ENCODE peak calls at places on chromosome 20, in five cellular contexts. J is H7, L is neural progenitor cell, X is heart left ventricle, K is choroid plexus epithelial cell. A is an unnamed sample.
A peak's percentile ranks its signal among the peaks of the same experiment; 100 is the strongest.

GRCh38 chr20:46894971-46895905 is 595 bp downstream of the EYA2 start:
- DNase-seq in J (peak; percentile 46), L (peak; percentile 74), K (peak; percentile 31), X (no peak), A (no peak)

GRCh38 chr20:44005661-44006060 is 91.0 kb downstream of the TOX2 start:
- DNase-seq in X (no peak), J (no peak), K (no peak), L (no peak), A (no peak)

GRCh38 chr20:41141153-41141815 is 3.9 kb downstream of the PLCG1 start:
- DNase-seq in X (peak; percentile 69), L (no peak), J (no peak), K (peak; percentile 71), A (no peak)

GRCh38 chr20:37350655-37351574 is 5.0 kb downstream of the SRC start:
- DNase-seq in L (no peak), K (no peak), J (no peak), X (no peak), A (no peak)

GRCh38 chr20:2507464-2507863 is 1.3 kb downstream of the ZNF343 start:
- DNase-seq in K (peak; percentile 10), L (no peak), J (no peak), X (no peak), A (no peak)

GRCh38 chr20:5024982-5025381 is 23.7 kb upstream of the SLC23A2 start:
- DNase-seq in K (no peak), L (no peak), X (no peak), J (no peak), A (no peak)

GRCh38 chr20:49517509-49518100 is 35.1 kb upstream of the KCNB1 start:
- DNase-seq in K (no peak), L (no peak), J (no peak), X (no peak), A (no peak)

GRCh38 chr20:4041748-4042411 is 26.5 kb upstream of the RNF24 start:
- DNase-seq in X (no peak), J (peak; percentile 49), K (peak; percentile 97), L (no peak), A (peak; percentile 58)

GRCh38 chr20:35166242-35166830 is 5.5 kb upstream of the PROCR start:
- DNase-seq in J (peak; percentile 72), X (peak; percentile 69), L (no peak), K (peak; percentile 25), A (no peak)

GRCh38 chr20:16175322-16175721 is 397.9 kb downstream of the KIF16B start:
- DNase-seq in L (no peak), J (no peak), K (no peak), X (no peak), A (no peak)

GRCh38 chr20:57649617-57650015 is 29.4 kb upstream of the ZBP1 start:
- DNase-seq in L (no peak), X (no peak), J (no peak), K (no peak), A (no peak)

GRCh38 chr20:10359621-10360040 is 74.4 kb downstream of the MKKS start:
- DNase-seq in J (no peak), K (peak; percentile 61), X (no peak), L (no peak), A (no peak)

GRCh38 chr20:38067717-38068365 is 34.3 kb downstream of the RPRD1B start:
- DNase-seq in J (no peak), K (no peak), L (no peak), X (no peak), A (no peak)

GRCh38 chr20:17449039-17449438 is 82.1 kb downstream of the BFSP1 start:
- DNase-seq in L (peak; percentile 26), J (no peak), K (no peak), X (no peak), A (no peak)

GRCh38 chr20:17456226-17456625 is 75.0 kb downstream of the BFSP1 start:
- DNase-seq in K (no peak), L (no peak), X (no peak), J (no peak), A (no peak)

GRCh38 chr20:17452441-17452840 is 78.7 kb downstream of the BFSP1 start:
- DNase-seq in X (no peak), L (no peak), J (peak; percentile 41), K (no peak), A (no peak)

GRCh38 chr20:17457064-17457463 is 74.1 kb downstream of the BFSP1 start:
- DNase-seq in K (no peak), L (no peak), X (no peak), J (no peak), A (no peak)

GRCh38 chr20:17453592-17453991 is 77.6 kb downstream of the BFSP1 start:
- DNase-seq in K (no peak), J (no peak), L (no peak), X (no peak), A (no peak)
- H3K4me3 ChIP-seq in K (no peak overlapping the region), J (no peak overlapping the region), L (no peak overlapping the region), X (no peak overlapping the region), A (no peak overlapping the region)

DNA sequence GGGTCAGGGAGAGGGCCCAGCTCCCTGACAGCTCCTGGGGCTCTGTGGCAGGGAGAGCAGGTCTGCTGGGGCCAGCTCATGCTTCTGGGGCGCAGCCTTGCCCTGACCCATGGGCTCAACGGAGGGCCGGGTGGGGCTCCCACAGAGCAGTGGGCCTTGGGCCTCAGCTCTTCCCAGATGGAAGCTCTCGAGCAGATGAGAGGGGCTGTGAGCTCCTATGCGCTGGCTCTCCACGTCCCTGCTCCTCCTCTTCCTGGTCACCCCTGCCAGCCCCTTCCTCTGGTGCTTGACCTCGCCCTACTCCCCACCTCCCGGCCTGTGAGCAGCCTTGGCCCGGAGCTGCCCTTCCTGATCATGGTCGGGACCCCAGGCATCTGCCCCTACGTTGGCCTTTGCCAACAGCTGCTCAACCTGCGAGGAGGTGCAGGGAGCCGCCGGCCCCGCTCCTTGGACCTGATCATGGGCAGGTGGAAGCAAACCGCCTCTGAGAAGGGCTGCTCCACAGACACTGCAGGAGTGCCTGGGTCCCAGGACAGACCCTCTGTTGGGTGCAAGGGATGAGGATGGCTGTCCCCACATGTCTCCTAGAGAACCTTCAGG is 26.8 kb upstream of the GATA5 start:
- DNase-seq in K (no peak), X (no peak), L (no peak), J (no peak), A (no peak)
- H3K4me3 ChIP-seq in K (no peak overlapping the region), X (no peak overlapping the region), L (no peak overlapping the region), J (no peak overlapping the region), A (no peak overlapping the region)

GRCh38 chr20:53502820-53503219 is 90.8 kb downstream of the ZNF217 start:
- DNase-seq in K (no peak), X (no peak), L (no peak), J (no peak), A (no peak)

GRCh38 chr20:53500651-53501050 is 93.0 kb downstream of the ZNF217 start:
- DNase-seq in X (no peak), J (no peak), K (no peak), L (no peak), A (no peak)

DNA sequence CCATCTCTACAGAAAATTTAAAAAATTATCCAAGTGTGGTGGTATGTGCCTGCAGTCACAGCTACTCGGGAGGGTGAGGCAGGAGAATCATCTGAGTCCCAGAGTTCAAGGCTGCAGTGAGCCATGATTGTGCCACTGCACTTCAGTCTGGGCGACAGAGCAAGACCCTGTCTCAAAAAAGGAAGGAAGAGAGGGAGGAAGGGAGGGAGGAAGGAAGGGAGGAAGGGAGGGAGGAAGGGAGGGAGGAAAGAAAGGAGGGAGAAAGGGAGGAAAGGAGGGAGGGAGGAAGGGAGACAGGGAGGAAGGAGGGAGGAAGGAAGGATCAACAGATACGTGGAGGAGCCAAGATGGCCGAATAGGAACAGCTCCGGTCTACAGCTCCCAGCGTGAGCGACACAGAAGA is 90.1 kb downstream of the ZNF217 start:
- DNase-seq in K (no peak), L (no peak), J (no peak), X (no peak), A (no peak)
- H3K4me3 ChIP-seq in K (no peak overlapping the region), L (peak overlapping the region; percentile 34), J (peak overlapping the region; percentile 24), X (no peak overlapping the region), A (no peak overlapping the region)

GRCh38 chr20:59033093-59033492 is 958 bp upstream of the ATP5F1E start:
- DNase-seq in L (no peak), J (no peak), X (no peak), K (no peak), A (no peak)
- H3K4me3 ChIP-seq in L (peak overlapping the region; percentile 68), J (peak overlapping the region; percentile 57), X (peak overlapping the region; percentile 88), K (no peak overlapping the region), A (no peak overlapping the region)

DNA sequence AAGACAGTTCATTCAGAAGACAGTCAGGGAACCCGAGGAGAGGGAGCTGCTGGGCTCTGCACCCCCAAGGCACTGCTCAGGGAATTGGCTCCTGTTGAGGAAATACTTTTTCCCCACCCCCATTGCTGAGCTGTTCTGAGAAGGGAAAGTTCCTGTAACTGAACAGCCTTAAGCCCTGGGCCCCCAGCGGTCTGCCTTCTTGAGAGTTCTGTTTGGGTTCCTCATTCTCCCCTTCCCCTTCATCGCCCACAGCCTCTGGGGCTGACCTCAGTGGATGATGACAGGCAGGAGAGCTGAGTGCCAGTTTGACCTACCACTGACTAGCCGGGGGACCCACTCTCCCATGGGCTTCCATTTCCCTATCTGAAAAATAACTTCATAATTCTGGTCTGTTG is 10.7 kb downstream of the HCK start:
- DNase-seq in L (no peak), K (no peak), X (peak; percentile 54), J (no peak), A (no peak)
- H3K4me3 ChIP-seq in L (no peak overlapping the region), K (no peak overlapping the region), X (no peak overlapping the region), J (no peak overlapping the region), A (no peak overlapping the region)

A was measured in BJ.